ENCODE peak calls at places on chromosomes 13 and 19, in five cellular contexts. Y, G, K, O and E are unnamed samples.

GRCh38 chr19:23914402-23915286 is at the start of gene ZNF726:
- DNase-seq in Y (peak; percentile 1), G (peak; percentile 80), K (peak; percentile 91), O (peak; percentile 26), E (peak; percentile 89)

GRCh38 chr19:35596366-35596999 is 10.5 kb downstream of the PMIS2 start:
- DNase-seq in Y (peak; percentile 51), G (no peak), K (no peak), O (no peak), E (no peak)

GRCh38 chr13:20702945-20703784 is at the start of gene IL17D:
- DNase-seq in Y (peak; percentile 45), G (no peak), K (no peak), O (no peak), E (no peak)

GRCh38 chr13:101202590-101202989 is 213.7 kb downstream of the NALCN start:
- DNase-seq in Y (no peak), G (no peak), K (no peak), O (no peak), E (no peak)

GRCh38 chr19:33434886-33435705 is 61.6 kb downstream of the CEBPG start:
- DNase-seq in Y (peak; percentile 52), G (peak; percentile 16), K (peak; percentile 26), O (no peak), E (no peak)

GRCh38 chr13:108214511-108215383 is 589 bp downstream of the LIG4 start:
- DNase-seq in Y (no peak), G (no peak), K (no peak), O (no peak), E (no peak)

GRCh38 chr13:37375724-37376123 is 222.8 kb downstream of the POSTN start:
- DNase-seq in Y (no peak), G (no peak), K (no peak), O (no peak), E (no peak)

GRCh38 chr13:46100191-46100877 is 4.5 kb downstream of the CPB2 start:
- DNase-seq in Y (no peak), G (no peak), K (no peak), O (no peak), E (no peak)

GRCh38 chr19:6225232-6225635 is 54.5 kb downstream of the MLLT1 start:
- DNase-seq in Y (no peak), G (no peak), K (no peak), O (no peak), E (no peak)

GRCh38 chr13:91609353-91609752 is 210.9 kb downstream of the GPC5 start:
- DNase-seq in Y (no peak), G (peak; percentile 18), K (no peak), O (no peak), E (no peak)

GRCh38 chr13:111203742-111204386 is 88.8 kb downstream of the ARHGEF7 start:
- DNase-seq in Y (no peak), G (no peak), K (no peak), O (no peak), E (no peak)

GRCh38 chr13:114088234-114088633 is 44.2 kb downstream of the RASA3 start:
- DNase-seq in Y (no peak), G (no peak), K (no peak), O (no peak), E (no peak)

GRCh38 chr19:41325640-41325946 is 15.6 kb downstream of the CCDC97 start:
- DNase-seq in Y (no peak), G (no peak), K (no peak), O (no peak), E (no peak)

GRCh38 chr19:10661946-10662345 is 7.8 kb downstream of the ILF3 start:
- DNase-seq in Y (no peak), G (no peak), K (no peak), O (no peak), E (no peak)

GRCh38 chr13:83876546-83876945 is 5.7 kb downstream of the SLITRK1 start:
- DNase-seq in Y (no peak), G (no peak), K (no peak), O (no peak), E (no peak)

GRCh38 chr13:98293570-98294142 is 116.6 kb upstream of the RNF113B start:
- DNase-seq in Y (no peak), G (peak; percentile 44), K (no peak), O (no peak), E (no peak)

GRCh38 chr19:55442372-55443044 is 592 bp downstream of the SHISA7 start:
- DNase-seq in Y (no peak), G (no peak), K (no peak), O (no peak), E (no peak)

GRCh38 chr13:113135281-113135760 is 12.7 kb downstream of the F10 start:
- DNase-seq in Y (no peak), G (no peak), K (no peak), O (no peak), E (no peak)

GRCh38 chr13:106230450-106230849 is 305.0 kb downstream of the EFNB2 start:
- DNase-seq in Y (no peak), G (peak; percentile 16), K (no peak), O (no peak), E (no peak)

GRCh38 chr13:99959538-99960230 is 11.9 kb downstream of the ZIC5 start:
- DNase-seq in Y (no peak), G (no peak), K (no peak), O (no peak), E (no peak)

GRCh38 chr13:94387047-94387446 is 92.4 kb downstream of the DCT start:
- DNase-seq in Y (no peak), G (no peak), K (no peak), O (no peak), E (no peak)

GRCh38 chr13:100796463-100796862 is 121.9 kb upstream of the TMTC4 start:
- DNase-seq in Y (no peak), G (no peak), K (no peak), O (no peak), E (no peak)

GRCh38 chr19:13712767-13713201 is 51.5 kb upstream of the MRI1 start:
- DNase-seq in Y (peak; percentile 68), G (peak; percentile 18), K (no peak), O (no peak), E (no peak)

GRCh38 chr13:96141032-96141431 is 51.1 kb downstream of the HS6ST3 start:
- DNase-seq in Y (peak; percentile 15), G (peak; percentile 9), K (no peak), O (no peak), E (no peak)

GRCh38 chr19:33639034-33639681 is 17.4 kb downstream of the CHST8 start:
- DNase-seq in Y (no peak), G (no peak), K (no peak), O (no peak), E (no peak)

GRCh38 chr19:45574526-45574925 is 10.1 kb downstream of the OPA3 start:
- DNase-seq in Y (no peak), G (no peak), K (no peak), O (no peak), E (no peak)

GRCh38 chr13:20703785-20704458 is 423 bp downstream of the IL17D start:
- DNase-seq in Y (peak; percentile 83), G (peak; percentile 39), K (peak; percentile 83), O (no peak), E (peak; percentile 10)